ENCODE peak calls at places on chromosomes 16 and 17, in nine cellular contexts. One of them, this sample, is unnamed.

GRCh38 chr17:43994272-43995149 is 9.9 kb upstream of the NAGS start:
- DNase-seq in thoracic aorta: no peak
- DNase-seq in lower lobe of right lung: peak; percentile 80
- DNase-seq in astrocyte of the cerebellum: no peak
- DNase-seq in adrenal gland: peak; percentile 79
- DNase-seq in GM23248: peak; percentile 82
- DNase-seq in esophagus squamous epithelium: no peak
- DNase-seq in BE2C: peak; percentile 85
- DNase-seq in uterus: peak; percentile 54
- DNase-seq in this sample: peak; percentile 88

GRCh38 chr17:38892083-38892482 is 22.2 kb downstream of the LASP1 start:
- DNase-seq in esophagus squamous epithelium: no peak
- DNase-seq in uterus: no peak
- DNase-seq in GM23248: no peak
- DNase-seq in thoracic aorta: no peak
- DNase-seq in adrenal gland: no peak
- DNase-seq in BE2C: no peak
- DNase-seq in lower lobe of right lung: no peak
- DNase-seq in astrocyte of the cerebellum: no peak
- DNase-seq in this sample: no peak

GRCh38 chr17:78538033-78538776 is 39.0 kb downstream of the DNAH17 start:
- DNase-seq in BE2C: no peak
- DNase-seq in thoracic aorta: no peak
- DNase-seq in lower lobe of right lung: no peak
- DNase-seq in uterus: no peak
- DNase-seq in esophagus squamous epithelium: no peak
- DNase-seq in GM23248: no peak
- DNase-seq in adrenal gland: no peak
- DNase-seq in astrocyte of the cerebellum: no peak
- DNase-seq in this sample: peak; percentile 10

GRCh38 chr16:17560548-17560947 is 89.8 kb upstream of the XYLT1 start:
- DNase-seq in adrenal gland: no peak
- DNase-seq in GM23248: no peak
- DNase-seq in uterus: no peak
- DNase-seq in lower lobe of right lung: no peak
- DNase-seq in BE2C: no peak
- DNase-seq in esophagus squamous epithelium: no peak
- DNase-seq in thoracic aorta: no peak
- DNase-seq in astrocyte of the cerebellum: no peak
- DNase-seq in this sample: no peak

GRCh38 chr17:80477647-80478478 is 1.5 kb upstream of the NPTX1 start:
- DNase-seq in GM23248: peak; percentile 83
- DNase-seq in uterus: no peak
- DNase-seq in thoracic aorta: no peak
- DNase-seq in BE2C: peak; percentile 81
- DNase-seq in esophagus squamous epithelium: no peak
- DNase-seq in lower lobe of right lung: no peak
- DNase-seq in astrocyte of the cerebellum: no peak
- DNase-seq in adrenal gland: peak; percentile 68
- DNase-seq in this sample: no peak

GRCh38 chr17:67434061-67434525 is 57.0 kb downstream of the PITPNC1 start:
- DNase-seq in thoracic aorta: no peak
- DNase-seq in astrocyte of the cerebellum: no peak
- DNase-seq in lower lobe of right lung: peak; percentile 75
- DNase-seq in BE2C: no peak
- DNase-seq in adrenal gland: peak; percentile 68
- DNase-seq in GM23248: peak; percentile 23
- DNase-seq in uterus: no peak
- DNase-seq in esophagus squamous epithelium: no peak
- DNase-seq in this sample: no peak

GRCh38 chr16:48542020-48542473 is 67.9 kb downstream of the N4BP1 start:
- DNase-seq in lower lobe of right lung: peak; percentile 75
- DNase-seq in esophagus squamous epithelium: no peak
- DNase-seq in GM23248: peak; percentile 82
- DNase-seq in thoracic aorta: no peak
- DNase-seq in astrocyte of the cerebellum: no peak
- DNase-seq in BE2C: peak; percentile 58
- DNase-seq in adrenal gland: peak; percentile 84
- DNase-seq in uterus: no peak
- DNase-seq in this sample: peak; percentile 80

GRCh38 chr17:75634754-75635609 is 1.7 kb downstream of the SMIM5 start:
- DNase-seq in GM23248: no peak
- DNase-seq in BE2C: no peak
- DNase-seq in lower lobe of right lung: peak; percentile 42
- DNase-seq in thoracic aorta: no peak
- DNase-seq in uterus: no peak
- DNase-seq in astrocyte of the cerebellum: no peak
- DNase-seq in adrenal gland: no peak
- DNase-seq in esophagus squamous epithelium: no peak
- DNase-seq in this sample: peak; percentile 75

GRCh38 chr17:64503341-64503740 is 2.7 kb downstream of the DDX5 start:
- DNase-seq in GM23248: peak; percentile 30
- DNase-seq in uterus: no peak
- DNase-seq in esophagus squamous epithelium: no peak
- DNase-seq in thoracic aorta: no peak
- DNase-seq in astrocyte of the cerebellum: no peak
- DNase-seq in lower lobe of right lung: no peak
- DNase-seq in adrenal gland: no peak
- DNase-seq in BE2C: no peak
- DNase-seq in this sample: no peak

GRCh38 chr17:28618464-28618863 is 4.5 kb upstream of the RSKR start:
- DNase-seq in uterus: no peak
- DNase-seq in adrenal gland: no peak
- DNase-seq in thoracic aorta: no peak
- DNase-seq in astrocyte of the cerebellum: no peak
- DNase-seq in GM23248: no peak
- DNase-seq in BE2C: no peak
- DNase-seq in esophagus squamous epithelium: no peak
- DNase-seq in lower lobe of right lung: no peak
- DNase-seq in this sample: no peak

GRCh38 chr16:9261376-9261775 is 169.9 kb downstream of the HAPSTR1 start:
- DNase-seq in BE2C: no peak
- DNase-seq in adrenal gland: no peak
- DNase-seq in thoracic aorta: no peak
- DNase-seq in uterus: no peak
- DNase-seq in GM23248: no peak
- DNase-seq in astrocyte of the cerebellum: no peak
- DNase-seq in lower lobe of right lung: no peak
- DNase-seq in esophagus squamous epithelium: no peak
- DNase-seq in this sample: no peak

GRCh38 chr16:56470232-56470631 is 18.9 kb downstream of the OGFOD1 start:
- DNase-seq in adrenal gland: no peak
- DNase-seq in astrocyte of the cerebellum: no peak
- DNase-seq in GM23248: no peak
- DNase-seq in uterus: no peak
- DNase-seq in lower lobe of right lung: no peak
- DNase-seq in thoracic aorta: no peak
- DNase-seq in BE2C: no peak
- DNase-seq in esophagus squamous epithelium: no peak
- DNase-seq in this sample: no peak

GRCh38 chr16:4675864-4676786 is 17.2 kb upstream of the NUDT16L1 start:
- DNase-seq in adrenal gland: peak; percentile 73
- DNase-seq in uterus: no peak
- DNase-seq in BE2C: peak; percentile 15
- DNase-seq in thoracic aorta: no peak
- DNase-seq in GM23248: no peak
- DNase-seq in esophagus squamous epithelium: no peak
- DNase-seq in lower lobe of right lung: no peak
- DNase-seq in astrocyte of the cerebellum: no peak
- DNase-seq in this sample: no peak

GRCh38 chr17:49576121-49576905 is 642 bp downstream of the NXPH3 start:
- DNase-seq in GM23248: peak; percentile 78
- DNase-seq in lower lobe of right lung: no peak
- DNase-seq in esophagus squamous epithelium: no peak
- DNase-seq in astrocyte of the cerebellum: no peak
- DNase-seq in adrenal gland: no peak
- DNase-seq in thoracic aorta: no peak
- DNase-seq in BE2C: peak; percentile 59
- DNase-seq in uterus: peak; percentile 69
- DNase-seq in this sample: peak; percentile 77

GRCh38 chr17:82491533-82491932 is 28.0 kb upstream of the FOXK2 start:
- DNase-seq in lower lobe of right lung: no peak
- DNase-seq in adrenal gland: no peak
- DNase-seq in BE2C: no peak
- DNase-seq in uterus: no peak
- DNase-seq in astrocyte of the cerebellum: no peak
- DNase-seq in esophagus squamous epithelium: no peak
- DNase-seq in thoracic aorta: no peak
- DNase-seq in GM23248: no peak
- DNase-seq in this sample: no peak

GRCh38 chr16:12507366-12507765 is 296.3 kb downstream of the CPPED1 start:
- DNase-seq in astrocyte of the cerebellum: no peak
- DNase-seq in esophagus squamous epithelium: no peak
- DNase-seq in thoracic aorta: no peak
- DNase-seq in GM23248: peak; percentile 47
- DNase-seq in adrenal gland: no peak
- DNase-seq in lower lobe of right lung: no peak
- DNase-seq in uterus: no peak
- DNase-seq in BE2C: no peak
- DNase-seq in this sample: no peak

GRCh38 chr17:40458001-40458791 is 14.9 kb downstream of the IGFBP4 start:
- DNase-seq in uterus: peak; percentile 63
- DNase-seq in astrocyte of the cerebellum: peak; percentile 46
- DNase-seq in GM23248: peak; percentile 94
- DNase-seq in esophagus squamous epithelium: no peak
- DNase-seq in BE2C: peak; percentile 93
- DNase-seq in thoracic aorta: no peak
- DNase-seq in lower lobe of right lung: no peak
- DNase-seq in adrenal gland: no peak
- DNase-seq in this sample: no peak

GRCh38 chr17:29593546-29594440 is 861 bp downstream of the ANKRD13B start:
- DNase-seq in esophagus squamous epithelium: no peak
- DNase-seq in GM23248: peak; percentile 52
- DNase-seq in BE2C: peak; percentile 39
- DNase-seq in lower lobe of right lung: peak; percentile 58
- DNase-seq in uterus: peak; percentile 28
- DNase-seq in astrocyte of the cerebellum: no peak
- DNase-seq in adrenal gland: no peak
- DNase-seq in thoracic aorta: no peak
- DNase-seq in this sample: no peak

GRCh38 chr17:58693751-58694150 is 1.3 kb downstream of the RAD51C start:
- DNase-seq in GM23248: no peak
- DNase-seq in astrocyte of the cerebellum: no peak
- DNase-seq in esophagus squamous epithelium: no peak
- DNase-seq in thoracic aorta: no peak
- DNase-seq in uterus: no peak
- DNase-seq in BE2C: no peak
- DNase-seq in lower lobe of right lung: no peak
- DNase-seq in adrenal gland: no peak
- DNase-seq in this sample: no peak
- H3K4me3 ChIP-seq in GM23248: peak overlapping the region; percentile 82
- H3K4me3 ChIP-seq in astrocyte of the cerebellum: peak overlapping the region; percentile 61
- H3K4me3 ChIP-seq in esophagus squamous epithelium: no peak overlapping the region
- H3K4me3 ChIP-seq in thoracic aorta: no peak overlapping the region
- H3K4me3 ChIP-seq in uterus: no peak overlapping the region
- H3K4me3 ChIP-seq in BE2C: peak overlapping the region; percentile 62
- H3K4me3 ChIP-seq in lower lobe of right lung: no peak overlapping the region
- H3K4me3 ChIP-seq in adrenal gland: no peak overlapping the region
- H3K4me3 ChIP-seq in this sample: no peak overlapping the region

GRCh38 chr16:2755158-2755557 is 2.7 kb downstream of the SRRM2 start:
- DNase-seq in lower lobe of right lung: no peak
- DNase-seq in uterus: no peak
- DNase-seq in astrocyte of the cerebellum: no peak
- DNase-seq in BE2C: no peak
- DNase-seq in esophagus squamous epithelium: no peak
- DNase-seq in thoracic aorta: no peak
- DNase-seq in adrenal gland: no peak
- DNase-seq in GM23248: no peak
- DNase-seq in this sample: no peak
- H3K4me3 ChIP-seq in lower lobe of right lung: peak overlapping the region; percentile 92
- H3K4me3 ChIP-seq in uterus: peak overlapping the region; percentile 89
- H3K4me3 ChIP-seq in astrocyte of the cerebellum: peak overlapping the region; percentile 93
- H3K4me3 ChIP-seq in BE2C: peak overlapping the region; percentile 85
- H3K4me3 ChIP-seq in esophagus squamous epithelium: peak overlapping the region; percentile 81
- H3K4me3 ChIP-seq in thoracic aorta: peak overlapping the region; percentile 82
- H3K4me3 ChIP-seq in adrenal gland: peak overlapping the region; percentile 86
- H3K4me3 ChIP-seq in GM23248: peak overlapping the region; percentile 95
- H3K4me3 ChIP-seq in this sample: peak overlapping the region; percentile 77

DNA sequence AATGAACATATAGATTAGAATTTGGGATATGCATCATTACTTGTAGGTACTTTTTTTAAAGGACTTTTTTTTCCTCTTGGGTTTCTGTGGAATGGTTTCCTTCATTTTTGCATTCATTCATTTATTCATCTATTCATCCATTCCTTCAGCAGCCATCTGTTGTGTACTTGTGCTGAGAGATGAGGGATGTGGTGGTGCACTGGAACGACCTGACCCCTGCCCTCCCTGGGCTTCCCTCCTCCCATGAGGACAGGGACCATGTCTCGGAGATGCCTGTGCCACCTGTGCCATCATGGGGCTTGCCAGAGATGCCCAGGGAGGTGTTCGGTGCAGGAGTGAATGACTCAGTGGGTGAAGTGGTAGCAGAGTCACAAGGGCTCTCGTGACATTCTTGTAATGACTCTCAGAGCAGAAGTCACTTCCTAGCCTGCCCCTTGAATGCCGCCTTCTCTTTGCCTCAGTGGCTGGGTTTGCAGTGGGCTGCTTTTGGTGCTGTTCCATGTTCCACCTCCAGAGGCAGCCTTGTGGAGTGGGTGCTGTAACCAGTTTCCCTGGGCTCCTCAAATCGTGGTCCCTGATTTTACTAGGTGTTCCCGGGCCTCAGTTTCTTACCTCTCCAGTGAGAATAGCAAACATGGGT is 43.9 kb downstream of the CLEC16A start:
- DNase-seq in GM23248: peak; percentile 27
- DNase-seq in esophagus squamous epithelium: no peak
- DNase-seq in thoracic aorta: no peak
- DNase-seq in BE2C: peak; percentile 21
- DNase-seq in lower lobe of right lung: peak; percentile 51
- DNase-seq in uterus: no peak
- DNase-seq in astrocyte of the cerebellum: no peak
- DNase-seq in adrenal gland: no peak
- DNase-seq in this sample: no peak
- H3K4me3 ChIP-seq in GM23248: no peak overlapping the region
- H3K4me3 ChIP-seq in esophagus squamous epithelium: no peak overlapping the region
- H3K4me3 ChIP-seq in thoracic aorta: no peak overlapping the region
- H3K4me3 ChIP-seq in BE2C: no peak overlapping the region
- H3K4me3 ChIP-seq in lower lobe of right lung: no peak overlapping the region
- H3K4me3 ChIP-seq in uterus: no peak overlapping the region
- H3K4me3 ChIP-seq in astrocyte of the cerebellum: no peak overlapping the region
- H3K4me3 ChIP-seq in adrenal gland: no peak overlapping the region
- H3K4me3 ChIP-seq in this sample: no peak overlapping the region

DNA sequence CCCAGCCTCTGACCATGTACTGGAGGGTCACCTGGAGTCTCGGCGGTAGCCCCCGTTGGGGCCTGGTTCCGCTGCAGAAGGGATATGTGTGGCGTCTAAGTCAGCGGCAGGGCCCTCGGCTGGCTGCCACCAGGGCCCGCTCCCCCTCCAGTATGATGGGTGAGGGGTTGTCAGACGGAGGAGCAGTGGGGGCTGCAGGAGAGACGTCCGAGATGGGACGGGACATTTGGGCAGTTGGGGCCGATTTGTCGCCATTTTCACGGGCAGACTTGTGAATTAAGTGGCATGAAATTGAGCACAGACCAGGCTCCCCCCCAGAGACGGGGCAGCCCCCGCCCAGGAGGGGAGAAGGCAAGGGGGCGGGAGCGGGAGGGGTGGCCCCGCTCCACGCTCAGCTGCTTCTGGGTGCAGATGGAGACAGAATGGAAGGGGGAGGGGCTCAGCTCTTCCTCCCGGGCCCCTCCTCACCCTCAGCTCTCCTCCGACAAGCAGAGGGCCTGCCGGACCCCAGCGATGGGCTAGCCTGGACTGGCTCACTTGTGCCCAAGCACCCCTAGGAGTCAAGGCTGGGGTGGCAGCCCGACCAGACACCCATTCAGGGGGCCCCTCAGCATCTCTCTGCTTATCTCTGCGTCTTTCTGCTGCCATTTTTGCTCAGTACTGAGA is 52.6 kb upstream of the LHX1 start:
- DNase-seq in lower lobe of right lung: no peak
- DNase-seq in uterus: no peak
- DNase-seq in thoracic aorta: no peak
- DNase-seq in esophagus squamous epithelium: no peak
- DNase-seq in GM23248: no peak
- DNase-seq in adrenal gland: no peak
- DNase-seq in astrocyte of the cerebellum: no peak
- DNase-seq in BE2C: no peak
- DNase-seq in this sample: no peak
- H3K4me3 ChIP-seq in lower lobe of right lung: no peak overlapping the region
- H3K4me3 ChIP-seq in uterus: no peak overlapping the region
- H3K4me3 ChIP-seq in thoracic aorta: no peak overlapping the region
- H3K4me3 ChIP-seq in esophagus squamous epithelium: no peak overlapping the region
- H3K4me3 ChIP-seq in GM23248: no peak overlapping the region
- H3K4me3 ChIP-seq in adrenal gland: no peak overlapping the region
- H3K4me3 ChIP-seq in astrocyte of the cerebellum: no peak overlapping the region
- H3K4me3 ChIP-seq in BE2C: no peak overlapping the region
- H3K4me3 ChIP-seq in this sample: no peak overlapping the region

This sample was measured in kidney.